ENCODE peak calls at places on chromosomes 11 and 22, in nine cellular contexts. O is NB4, C is mammary epithelial cell, P is body of pancreas, F is fibroblast of pulmonary artery, Q is pancreas, T is AG10803, Z is lower leg skin, J is heart left ventricle. L is an unnamed sample.

GRCh38 chr11:6203327-6203726 is 2.0 kb upstream of the C11orf42 start:
- DNase-seq in O (peak; percentile 42), C (peak; percentile 30), P (no peak), F (no peak), Q (no peak), T (no peak), Z (no peak), J (no peak), L (no peak)

GRCh38 chr11:118524356-118524755 is 2.9 kb upstream of the TTC36 start:
- DNase-seq in O (peak; percentile 58), C (no peak), P (no peak), F (no peak), Q (no peak), T (no peak), Z (no peak), J (no peak), L (no peak)

GRCh38 chr11:12618743-12619540 is 55.3 kb upstream of the TEAD1 start:
- DNase-seq in O (no peak), C (no peak), P (no peak), F (peak; percentile 49), Q (no peak), T (peak; percentile 46), Z (no peak), J (no peak), L (no peak)

GRCh38 chr11:47369676-47370075 is 8.7 kb downstream of the SPI1 start:
- DNase-seq in O (no peak), C (no peak), P (no peak), F (no peak), Q (no peak), T (no peak), Z (no peak), J (no peak), L (no peak)

GRCh38 chr11:69035150-69035958 is 13.4 kb upstream of the TPCN2 start:
- DNase-seq in O (peak; percentile 39), C (no peak), P (no peak), F (no peak), Q (no peak), T (no peak), Z (no peak), J (no peak), L (no peak)

GRCh38 chr11:13051257-13051656 is 42.1 kb downstream of the RASSF10 start:
- DNase-seq in O (no peak), C (peak; percentile 81), P (no peak), F (no peak), Q (no peak), T (no peak), Z (no peak), J (no peak), L (no peak)

GRCh38 chr22:36027960-36028645 is 521 bp downstream of the RBFOX2 start:
- DNase-seq in O (peak; percentile 53), C (peak; percentile 34), P (peak; percentile 53), F (no peak), Q (no peak), T (no peak), Z (peak; percentile 89), J (peak; percentile 37), L (no peak)

GRCh38 chr11:13674799-13675509 is 6.5 kb downstream of the FAR1 start:
- DNase-seq in O (peak; percentile 88), C (no peak), P (no peak), F (peak; percentile 42), Q (no peak), T (peak; percentile 43), Z (no peak), J (no peak), L (no peak)

GRCh38 chr22:47963660-47964059 is 1201.2 kb downstream of the TBC1D22A start:
- DNase-seq in O (no peak), C (no peak), P (no peak), F (no peak), Q (no peak), T (no peak), Z (no peak), J (no peak), L (no peak)

GRCh38 chr22:22552630-22553029 is 6.4 kb downstream of the PRAME start:
- DNase-seq in O (peak; percentile 58), C (no peak), P (no peak), F (peak; percentile 14), Q (no peak), T (no peak), Z (no peak), J (no peak), L (no peak)

GRCh38 chr22:42820075-42820763 is 36.9 kb downstream of the ARFGAP3 start:
- DNase-seq in O (peak; percentile 23), C (peak; percentile 82), P (no peak), F (peak; percentile 79), Q (no peak), T (peak; percentile 59), Z (no peak), J (no peak), L (peak; percentile 55)

GRCh38 chr22:27765706-27766291 is 35.8 kb downstream of the MN1 start:
- DNase-seq in O (no peak), C (no peak), P (no peak), F (no peak), Q (no peak), T (no peak), Z (no peak), J (no peak), L (no peak)

GRCh38 chr11:62539238-62539925 is 7.2 kb downstream of the AHNAK start:
- DNase-seq in O (peak; percentile 87), C (peak; percentile 86), P (no peak), F (peak; percentile 90), Q (no peak), T (peak; percentile 88), Z (no peak), J (peak; percentile 66), L (peak; percentile 76)
- H3K4me3 ChIP-seq in O (peak overlapping the region; percentile 40), C (peak overlapping the region; percentile 37), P (no peak overlapping the region), F (no peak overlapping the region), Q (no peak overlapping the region), T (peak overlapping the region; percentile 51), Z (no peak overlapping the region), J (peak overlapping the region; percentile 10), L (peak overlapping the region; percentile 98)

GRCh38 chr22:20777420-20778177 is 3.7 kb downstream of the SERPIND1 start:
- DNase-seq in O (peak; percentile 78), C (peak; percentile 94), P (no peak), F (peak; percentile 95), Q (peak; percentile 35), T (peak; percentile 33), Z (no peak), J (no peak), L (peak; percentile 28)
- TF ChIP-seq CTCF in O (no peak), C (peak; percentile 38), P (peak; percentile 31), F (peak; percentile 14), Q (no peak), T (no peak), Z (no peak), J (no peak), L (no peak)

GRCh38 chr11:67271212-67271547 is 4.9 kb downstream of the GRK2 start:
- DNase-seq in O (no peak), C (no peak), P (no peak), F (no peak), Q (no peak), T (no peak), Z (no peak), J (no peak), L (no peak)

GRCh38 chr11:67268684-67269268 is 2.5 kb downstream of the GRK2 start:
- DNase-seq in O (no peak), C (no peak), P (no peak), F (no peak), Q (no peak), T (no peak), Z (no peak), J (no peak), L (no peak)

GRCh38 chr11:67271548-67272284 is 5.4 kb downstream of the GRK2 start:
- DNase-seq in O (peak; percentile 99), C (no peak), P (no peak), F (no peak), Q (peak; percentile 4), T (no peak), Z (peak; percentile 81), J (peak; percentile 17), L (no peak)

GRCh38 chr11:67269401-67270255 is 3.4 kb downstream of the GRK2 start:
- DNase-seq in O (peak; percentile 75), C (no peak), P (no peak), F (no peak), Q (no peak), T (no peak), Z (no peak), J (no peak), L (no peak)

DNA sequence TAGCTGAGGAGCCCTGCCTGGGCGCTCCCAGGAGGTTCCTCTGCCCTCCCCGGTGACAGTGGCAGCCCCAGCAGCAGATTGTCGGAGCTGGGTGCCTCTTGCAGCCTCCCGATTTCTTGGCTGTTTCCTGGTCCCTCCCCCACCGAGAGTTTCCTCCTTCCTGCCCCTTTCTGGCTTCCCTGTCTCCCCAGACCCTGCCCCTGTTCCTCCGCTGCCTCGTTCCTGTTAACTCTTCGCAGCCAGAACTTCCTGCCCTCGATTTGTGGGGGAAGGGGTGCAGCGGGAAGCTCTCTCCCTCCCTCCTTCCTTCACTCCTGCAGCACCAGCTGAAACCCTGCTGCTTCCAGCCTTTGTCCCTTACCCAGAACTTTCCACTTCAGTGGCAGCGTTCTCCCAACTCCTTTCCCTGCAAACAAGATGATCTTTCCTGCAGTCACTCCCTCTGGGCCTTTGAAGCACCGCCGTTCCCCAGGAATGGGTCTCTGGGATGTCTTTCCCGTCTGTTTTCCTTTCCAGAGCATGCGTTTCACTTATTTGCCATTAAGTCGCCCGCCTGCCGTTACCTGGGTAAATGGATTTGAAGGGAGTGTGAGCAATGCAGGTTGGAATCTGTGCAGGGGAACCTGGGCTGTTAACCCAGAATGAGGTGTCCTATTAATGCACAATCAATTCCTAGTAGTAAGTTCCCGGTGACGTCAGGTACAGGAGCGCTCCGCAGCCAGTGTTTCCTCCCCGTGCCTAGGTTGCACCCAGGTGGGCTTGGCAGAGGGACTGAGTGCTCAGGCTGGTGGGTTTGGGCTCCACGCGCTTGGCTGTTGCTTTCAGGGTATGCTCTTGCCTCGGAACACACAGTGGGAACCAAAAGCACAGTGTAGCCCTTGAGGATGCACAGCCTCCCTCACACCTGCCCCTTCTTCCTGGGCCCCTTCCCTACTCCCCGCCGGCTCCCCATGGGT is 4.3 kb downstream of the GRK2 start:
- DNase-seq in O (peak; percentile 96), C (no peak), P (peak; percentile 37), F (peak; percentile 39), Q (peak; percentile 16), T (no peak), Z (no peak), J (peak; percentile 75), L (no peak)
- H3K4me3 ChIP-seq in O (peak overlapping the region; percentile 89), C (no peak overlapping the region), P (no peak overlapping the region), F (peak overlapping the region; percentile 31), Q (no peak overlapping the region), T (peak overlapping the region; percentile 26), Z (no peak overlapping the region), J (peak overlapping the region; percentile 17), L (peak overlapping the region; percentile 0)

DNA sequence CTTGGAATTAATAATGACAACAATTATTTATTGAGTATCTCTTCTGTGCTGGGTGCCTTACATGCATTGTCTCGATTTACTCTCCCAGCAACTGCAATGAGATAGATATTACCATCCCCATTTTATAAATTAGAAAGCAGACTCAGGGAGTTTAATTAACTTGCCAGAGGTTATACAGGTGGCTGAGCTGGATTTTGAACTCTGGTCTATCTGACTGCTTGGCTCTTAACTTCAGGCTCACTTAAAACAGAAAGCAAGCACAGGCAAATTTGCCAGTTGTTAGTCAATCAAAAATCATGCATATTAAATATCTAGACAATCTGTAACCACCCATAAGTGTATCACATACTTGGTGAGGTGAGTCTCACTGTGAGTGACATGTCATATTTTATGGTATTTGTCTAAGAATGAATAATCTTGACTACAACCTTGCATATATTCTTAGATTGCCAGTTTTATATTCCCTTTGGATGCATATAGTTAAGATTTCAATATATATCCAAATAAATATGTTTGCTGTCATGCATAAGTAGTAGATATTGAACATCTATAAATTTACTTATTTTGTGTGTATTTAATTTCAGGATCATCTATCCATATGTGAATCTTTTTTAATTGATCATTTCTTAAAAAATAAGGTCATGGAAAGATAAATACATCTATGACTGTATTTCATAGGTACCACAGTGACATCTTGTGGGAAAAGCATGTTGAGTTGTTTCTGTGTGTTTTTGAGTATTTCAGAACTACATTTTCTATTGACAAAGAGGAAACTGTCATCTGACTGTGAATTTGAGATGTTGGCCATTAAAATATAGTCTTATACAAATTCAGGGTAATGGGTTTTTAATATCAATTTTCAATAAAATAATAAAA is 112.0 kb upstream of the ARHGAP42 start:
- DNase-seq in O (peak; percentile 33), C (peak; percentile 24), P (no peak), F (peak; percentile 61), Q (no peak), T (peak; percentile 10), Z (no peak), J (no peak), L (no peak)
- TF ChIP-seq CTCF in O (no peak), C (peak; percentile 51), P (peak; percentile 35), F (peak; percentile 33), Q (no peak), T (peak; percentile 39), Z (no peak), J (no peak), L (peak; percentile 14)

L was measured in astrocyte of the cerebellum.